ENCODE peak calls at places on chromosomes 4 and X, in four cellular contexts. H is activated CD8-positive, alpha-beta memory T cell treated with anti-CD3 and anti-CD28 coated beads for 4 hours; X is neural crest cell; T is ureter. Y is an unnamed sample.

GRCh38 chr4:168486961-168487820 is 6.9 kb upstream of the DDX60L start:
- DNase-seq in X (no peak), T (no peak), H (no peak), Y (no peak)

GRCh38 chr4:152981842-152982241 is 45.7 kb downstream of the FHDC1 start:
- DNase-seq in T (no peak), H (no peak), X (no peak), Y (no peak)

GRCh38 chr4:128285085-128286023 is 2.3 kb downstream of the PGRMC2 start:
- DNase-seq in H (no peak), X (no peak), T (no peak), Y (no peak)

GRCh38 chr4:2384245-2384644 is 34.2 kb downstream of the ZFYVE28 start:
- DNase-seq in X (no peak), T (no peak), H (no peak), Y (no peak)

GRCh38 chr4:71333960-71334951 is 4.6 kb upstream of the SLC4A4 start:
- DNase-seq in X (no peak), H (no peak), T (no peak), Y (no peak)

GRCh38 chr4:128823025-128823661 is 13.6 kb downstream of the JADE1 start:
- DNase-seq in T (no peak), X (no peak), H (no peak), Y (no peak)

GRCh38 chrX:73182502-73183114 is 32.0 kb downstream of the NAP1L2 start:
- DNase-seq in T (no peak), X (no peak), H (no peak), Y (no peak)

GRCh38 chr4:16897351-16897750 is 1.1 kb downstream of the LDB2 start:
- DNase-seq in H (no peak), X (no peak), T (no peak), Y (no peak)

GRCh38 chr4:13176603-13177190 is 307.4 kb downstream of the RAB28 start:
- DNase-seq in X (no peak), T (no peak), H (no peak), Y (no peak)

GRCh38 chrX:71081348-71082148 is 13.4 kb upstream of the SNX12 start:
- DNase-seq in T (no peak), X (no peak), H (no peak), Y (no peak)

GRCh38 chr4:139234258-139234657 is 45.8 kb downstream of the MGARP start:
- DNase-seq in T (no peak), X (no peak), H (no peak), Y (no peak)

GRCh38 chrX:132001127-132001526 is 22.0 kb upstream of the STK26 start:
- DNase-seq in T (no peak), X (no peak), H (no peak), Y (no peak)

GRCh38 chrX:41148553-41148952 is 63.3 kb downstream of the USP9X start:
- DNase-seq in X (no peak), H (no peak), T (no peak), Y (no peak)

GRCh38 chr4:185237185-185237584 is 27.8 kb downstream of the SNX25 start:
- DNase-seq in X (no peak), T (no peak), H (no peak), Y (no peak)

GRCh38 chr4:82044141-82044993 is 329.4 kb downstream of the HNRNPD start:
- DNase-seq in T (peak; percentile 48), X (peak; percentile 64), H (no peak), Y (no peak)

GRCh38 chr4:102213031-102213430 is 132.3 kb downstream of the SLC39A8 start:
- DNase-seq in X (no peak), T (no peak), H (no peak), Y (no peak)

GRCh38 chrX:65035451-65035779 is 59.2 kb upstream of the ZC4H2 start:
- DNase-seq in X (no peak), T (no peak), H (no peak), Y (no peak)

GRCh38 chr4:116734178-116734577 is 351.2 kb downstream of the TRAM1L1 start:
- DNase-seq in T (no peak), X (no peak), H (no peak), Y (no peak)

GRCh38 chrX:134764202-134764785 is 106.0 kb upstream of the PLAC1 start:
- DNase-seq in X (no peak), T (no peak), H (no peak), Y (no peak)

Y was measured in stimulated activated CD8-positive, alpha-beta memory T cell treated with anti-CD3 and anti-CD28 coated beads, Interleukin-15, amount 100 ng/mL, for 1 hour.